ENCODE peak calls at places on chromosome 5, in nine cellular contexts. One of them, this sample, is unnamed.

GRCh38 chr5:145829708-145830361 is 5.3 kb downstream of the PRELID2 start:
- DNase-seq in upper lobe of left lung: no peak
- DNase-seq in spleen: no peak
- DNase-seq in HCT116: no peak
- DNase-seq in transverse colon: no peak
- DNase-seq in tibial nerve: no peak
- DNase-seq in right lobe of liver: no peak
- DNase-seq in heart left ventricle: no peak
- DNase-seq in lower leg skin: no peak
- DNase-seq in this sample: no peak

GRCh38 chr5:158414780-158415179 is 555.8 kb upstream of the CLINT1 start:
- DNase-seq in upper lobe of left lung: no peak
- DNase-seq in spleen: no peak
- DNase-seq in HCT116: no peak
- DNase-seq in transverse colon: no peak
- DNase-seq in tibial nerve: no peak
- DNase-seq in right lobe of liver: no peak
- DNase-seq in heart left ventricle: peak; percentile 26
- DNase-seq in lower leg skin: no peak
- DNase-seq in this sample: no peak

GRCh38 chr5:146762830-146763229 is 115.7 kb downstream of the PPP2R2B start:
- DNase-seq in upper lobe of left lung: no peak
- DNase-seq in spleen: no peak
- DNase-seq in HCT116: no peak
- DNase-seq in transverse colon: no peak
- DNase-seq in tibial nerve: no peak
- DNase-seq in right lobe of liver: peak; percentile 51
- DNase-seq in heart left ventricle: no peak
- DNase-seq in lower leg skin: no peak
- DNase-seq in this sample: no peak

GRCh38 chr5:141816598-141817399 is 61.4 kb downstream of the PCDH1 start:
- DNase-seq in upper lobe of left lung: no peak
- DNase-seq in spleen: peak; percentile 45
- DNase-seq in HCT116: no peak
- DNase-seq in transverse colon: no peak
- DNase-seq in tibial nerve: no peak
- DNase-seq in right lobe of liver: no peak
- DNase-seq in heart left ventricle: peak; percentile 65
- DNase-seq in lower leg skin: no peak
- DNase-seq in this sample: no peak

GRCh38 chr5:133311171-133311570 is 259.4 kb downstream of the HSPA4 start:
- DNase-seq in upper lobe of left lung: no peak
- DNase-seq in spleen: no peak
- DNase-seq in HCT116: no peak
- DNase-seq in transverse colon: no peak
- DNase-seq in tibial nerve: no peak
- DNase-seq in right lobe of liver: no peak
- DNase-seq in heart left ventricle: no peak
- DNase-seq in lower leg skin: no peak
- DNase-seq in this sample: no peak

GRCh38 chr5:117623042-117623815 is 1048.6 kb upstream of the SEMA6A start:
- DNase-seq in upper lobe of left lung: no peak
- DNase-seq in spleen: no peak
- DNase-seq in HCT116: no peak
- DNase-seq in transverse colon: no peak
- DNase-seq in tibial nerve: no peak
- DNase-seq in right lobe of liver: no peak
- DNase-seq in heart left ventricle: no peak
- DNase-seq in lower leg skin: no peak
- DNase-seq in this sample: no peak

GRCh38 chr5:125228358-125228757 is 481.9 kb upstream of the ZNF608 start:
- DNase-seq in upper lobe of left lung: no peak
- DNase-seq in spleen: no peak
- DNase-seq in HCT116: no peak
- DNase-seq in transverse colon: no peak
- DNase-seq in tibial nerve: no peak
- DNase-seq in right lobe of liver: no peak
- DNase-seq in heart left ventricle: no peak
- DNase-seq in lower leg skin: no peak
- DNase-seq in this sample: no peak

GRCh38 chr5:175344331-175345200 is 99.4 kb downstream of the DRD1 start:
- DNase-seq in upper lobe of left lung: no peak
- DNase-seq in spleen: no peak
- DNase-seq in HCT116: peak; percentile 71
- DNase-seq in transverse colon: no peak
- DNase-seq in tibial nerve: no peak
- DNase-seq in right lobe of liver: no peak
- DNase-seq in heart left ventricle: no peak
- DNase-seq in lower leg skin: no peak
- DNase-seq in this sample: no peak

GRCh38 chr5:78809444-78809843 is 160.9 kb upstream of the LHFPL2 start:
- DNase-seq in upper lobe of left lung: no peak
- DNase-seq in spleen: no peak
- DNase-seq in HCT116: no peak
- DNase-seq in transverse colon: no peak
- DNase-seq in tibial nerve: no peak
- DNase-seq in right lobe of liver: no peak
- DNase-seq in heart left ventricle: no peak
- DNase-seq in lower leg skin: no peak
- DNase-seq in this sample: no peak

GRCh38 chr5:72677447-72677846 is 139.0 kb upstream of the TNPO1 start:
- DNase-seq in upper lobe of left lung: no peak
- DNase-seq in spleen: no peak
- DNase-seq in HCT116: no peak
- DNase-seq in transverse colon: no peak
- DNase-seq in tibial nerve: no peak
- DNase-seq in right lobe of liver: no peak
- DNase-seq in heart left ventricle: no peak
- DNase-seq in lower leg skin: no peak
- DNase-seq in this sample: no peak

GRCh38 chr5:72682561-72682960 is 133.9 kb upstream of the TNPO1 start:
- DNase-seq in upper lobe of left lung: no peak
- DNase-seq in spleen: no peak
- DNase-seq in HCT116: no peak
- DNase-seq in transverse colon: no peak
- DNase-seq in tibial nerve: no peak
- DNase-seq in right lobe of liver: no peak
- DNase-seq in heart left ventricle: no peak
- DNase-seq in lower leg skin: no peak
- DNase-seq in this sample: no peak

GRCh38 chr5:72681781-72682180 is 134.7 kb upstream of the TNPO1 start:
- DNase-seq in upper lobe of left lung: no peak
- DNase-seq in spleen: no peak
- DNase-seq in HCT116: no peak
- DNase-seq in transverse colon: no peak
- DNase-seq in tibial nerve: no peak
- DNase-seq in right lobe of liver: no peak
- DNase-seq in heart left ventricle: no peak
- DNase-seq in lower leg skin: no peak
- DNase-seq in this sample: no peak
- TF ChIP-seq CTCF in upper lobe of left lung: no peak
- TF ChIP-seq CTCF in spleen: no peak
- TF ChIP-seq CTCF in HCT116: no peak
- TF ChIP-seq CTCF in transverse colon: no peak
- TF ChIP-seq CTCF in tibial nerve: no peak
- TF ChIP-seq CTCF in right lobe of liver: no peak
- TF ChIP-seq CTCF in heart left ventricle: no peak
- TF ChIP-seq CTCF in lower leg skin: no peak
- TF ChIP-seq CTCF in this sample: no peak

GRCh38 chr5:5351288-5352089 is 71.0 kb upstream of the ICE1 start:
- DNase-seq in upper lobe of left lung: no peak
- DNase-seq in spleen: no peak
- DNase-seq in HCT116: peak; percentile 13
- DNase-seq in transverse colon: no peak
- DNase-seq in tibial nerve: no peak
- DNase-seq in right lobe of liver: no peak
- DNase-seq in heart left ventricle: no peak
- DNase-seq in lower leg skin: no peak
- DNase-seq in this sample: no peak
- TF ChIP-seq POLR2A in upper lobe of left lung: no peak
- TF ChIP-seq POLR2A in spleen: no peak
- TF ChIP-seq POLR2A in HCT116: no peak
- TF ChIP-seq POLR2A in transverse colon: no peak
- TF ChIP-seq POLR2A in tibial nerve: no peak
- TF ChIP-seq POLR2A in right lobe of liver: no peak
- TF ChIP-seq POLR2A in heart left ventricle: no peak
- TF ChIP-seq POLR2A in lower leg skin: no peak
- TF ChIP-seq POLR2A in this sample: no peak

GRCh38 chr5:74056789-74057164 is 430.8 kb downstream of the ARHGEF28 start:
- DNase-seq in upper lobe of left lung: peak; percentile 44
- DNase-seq in spleen: no peak
- DNase-seq in HCT116: no peak
- DNase-seq in transverse colon: peak; percentile 36
- DNase-seq in tibial nerve: no peak
- DNase-seq in right lobe of liver: no peak
- DNase-seq in heart left ventricle: no peak
- DNase-seq in lower leg skin: no peak
- DNase-seq in this sample: no peak

GRCh38 chr5:74055446-74056097 is 429.6 kb downstream of the ARHGEF28 start:
- DNase-seq in upper lobe of left lung: no peak
- DNase-seq in spleen: no peak
- DNase-seq in HCT116: no peak
- DNase-seq in transverse colon: no peak
- DNase-seq in tibial nerve: no peak
- DNase-seq in right lobe of liver: no peak
- DNase-seq in heart left ventricle: no peak
- DNase-seq in lower leg skin: no peak
- DNase-seq in this sample: no peak

GRCh38 chr5:74056102-74056788 is 430.2 kb downstream of the ARHGEF28 start:
- DNase-seq in upper lobe of left lung: no peak
- DNase-seq in spleen: no peak
- DNase-seq in HCT116: no peak
- DNase-seq in transverse colon: no peak
- DNase-seq in tibial nerve: no peak
- DNase-seq in right lobe of liver: no peak
- DNase-seq in heart left ventricle: no peak
- DNase-seq in lower leg skin: no peak
- DNase-seq in this sample: no peak

GRCh38 chr5:74054139-74054538 is 428.1 kb downstream of the ARHGEF28 start:
- DNase-seq in upper lobe of left lung: no peak
- DNase-seq in spleen: no peak
- DNase-seq in HCT116: no peak
- DNase-seq in transverse colon: no peak
- DNase-seq in tibial nerve: no peak
- DNase-seq in right lobe of liver: no peak
- DNase-seq in heart left ventricle: no peak
- DNase-seq in lower leg skin: no peak
- DNase-seq in this sample: no peak

DNA sequence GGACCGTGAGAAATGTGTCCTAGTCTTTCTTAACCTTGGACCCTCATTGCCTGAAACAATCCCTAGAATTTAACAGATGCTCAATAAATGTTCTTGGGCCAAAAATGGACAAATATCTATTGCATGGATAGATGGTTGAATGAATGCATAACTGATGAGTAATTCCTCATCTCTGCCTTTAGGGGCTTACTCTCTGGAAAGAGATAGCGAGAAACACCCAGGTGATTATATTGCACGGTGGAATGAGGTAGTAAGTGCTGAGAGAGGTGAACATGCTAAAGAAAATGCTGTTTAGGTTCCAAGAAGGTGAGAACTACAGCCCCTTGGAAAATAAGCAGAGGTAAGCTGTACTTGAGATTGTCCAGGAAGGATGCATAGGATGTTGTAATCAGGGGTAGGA is 426.4 kb downstream of the ARHGEF28 start:
- DNase-seq in upper lobe of left lung: no peak
- DNase-seq in spleen: no peak
- DNase-seq in HCT116: no peak
- DNase-seq in transverse colon: no peak
- DNase-seq in tibial nerve: no peak
- DNase-seq in right lobe of liver: no peak
- DNase-seq in heart left ventricle: no peak
- DNase-seq in lower leg skin: no peak
- DNase-seq in this sample: no peak
- TF ChIP-seq CTCF in upper lobe of left lung: no peak
- TF ChIP-seq CTCF in spleen: no peak
- TF ChIP-seq CTCF in HCT116: no peak
- TF ChIP-seq CTCF in transverse colon: no peak
- TF ChIP-seq CTCF in tibial nerve: no peak
- TF ChIP-seq CTCF in right lobe of liver: no peak
- TF ChIP-seq CTCF in heart left ventricle: no peak
- TF ChIP-seq CTCF in lower leg skin: no peak
- TF ChIP-seq CTCF in this sample: no peak

GRCh38 chr5:74083096-74083495 is 457.1 kb downstream of the ARHGEF28 start:
- DNase-seq in upper lobe of left lung: no peak
- DNase-seq in spleen: no peak
- DNase-seq in HCT116: no peak
- DNase-seq in transverse colon: no peak
- DNase-seq in tibial nerve: no peak
- DNase-seq in right lobe of liver: no peak
- DNase-seq in heart left ventricle: no peak
- DNase-seq in lower leg skin: no peak
- DNase-seq in this sample: no peak
- TF ChIP-seq POLR2A in upper lobe of left lung: no peak
- TF ChIP-seq POLR2A in spleen: no peak
- TF ChIP-seq POLR2A in HCT116: no peak
- TF ChIP-seq POLR2A in transverse colon: no peak
- TF ChIP-seq POLR2A in tibial nerve: no peak
- TF ChIP-seq POLR2A in right lobe of liver: no peak
- TF ChIP-seq POLR2A in heart left ventricle: no peak
- TF ChIP-seq POLR2A in lower leg skin: no peak
- TF ChIP-seq POLR2A in this sample: no peak

GRCh38 chr5:165497707-165498106 is 1992.3 kb downstream of the MAT2B start:
- DNase-seq in upper lobe of left lung: no peak
- DNase-seq in spleen: no peak
- DNase-seq in HCT116: no peak
- DNase-seq in transverse colon: no peak
- DNase-seq in tibial nerve: no peak
- DNase-seq in right lobe of liver: no peak
- DNase-seq in heart left ventricle: no peak
- DNase-seq in lower leg skin: no peak
- DNase-seq in this sample: no peak
- TF ChIP-seq CTCF in upper lobe of left lung: no peak
- TF ChIP-seq CTCF in spleen: no peak
- TF ChIP-seq CTCF in HCT116: peak; percentile 5
- TF ChIP-seq CTCF in transverse colon: no peak
- TF ChIP-seq CTCF in tibial nerve: no peak
- TF ChIP-seq CTCF in right lobe of liver: peak; percentile 16
- TF ChIP-seq CTCF in heart left ventricle: peak; percentile 17
- TF ChIP-seq CTCF in lower leg skin: no peak
- TF ChIP-seq CTCF in this sample: peak; percentile 18

DNA sequence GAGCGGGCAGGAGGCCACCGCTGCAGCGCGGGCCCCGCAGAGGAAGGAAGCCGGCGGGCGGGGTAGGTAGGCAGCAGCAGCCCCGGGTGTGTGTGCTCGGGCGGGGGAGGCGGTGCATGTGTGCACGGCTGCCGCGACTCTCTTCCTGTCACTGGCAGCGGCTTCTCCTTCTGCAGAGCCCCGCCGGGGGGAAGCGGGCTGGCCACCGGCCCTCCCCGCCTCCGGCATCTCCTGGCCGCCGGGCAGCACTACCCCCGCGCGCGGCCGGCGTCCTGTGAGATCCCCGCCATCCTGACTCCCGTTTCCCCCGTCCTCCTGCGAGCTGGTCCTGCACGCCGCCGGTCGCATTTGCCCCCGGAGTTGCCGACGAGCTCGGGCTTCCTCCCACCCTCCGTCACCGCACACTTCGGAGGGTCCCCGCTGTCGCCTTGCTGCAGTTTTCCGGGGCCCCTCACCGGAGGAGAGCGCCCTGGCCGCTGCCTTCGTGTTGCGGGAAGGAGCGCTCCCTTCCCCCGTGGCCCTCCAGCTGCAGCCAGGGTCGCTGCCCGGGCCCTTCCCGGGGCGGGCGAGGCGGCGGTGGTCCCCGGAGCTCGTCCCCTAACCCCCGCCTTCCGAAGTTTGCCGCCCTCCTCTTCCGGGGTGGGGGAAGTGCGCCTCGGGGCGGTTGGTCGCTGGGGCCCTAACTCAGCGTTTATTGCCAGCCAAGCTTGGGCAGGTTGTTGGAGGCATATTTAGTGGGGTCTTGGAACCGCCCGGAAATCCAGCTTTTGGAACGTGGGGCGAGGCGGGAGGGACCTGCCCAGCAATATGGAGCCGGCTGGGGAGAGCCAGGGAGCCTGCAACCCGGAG is 556 bp downstream of the PIK3R1 start:
- DNase-seq in upper lobe of left lung: peak; percentile 66
- DNase-seq in spleen: peak; percentile 95
- DNase-seq in HCT116: no peak
- DNase-seq in transverse colon: peak; percentile 71
- DNase-seq in tibial nerve: peak; percentile 30
- DNase-seq in right lobe of liver: peak; percentile 68
- DNase-seq in heart left ventricle: peak; percentile 62
- DNase-seq in lower leg skin: peak; percentile 91
- DNase-seq in this sample: peak; percentile 54
- TF ChIP-seq POLR2A in upper lobe of left lung: peak; percentile 2
- TF ChIP-seq POLR2A in spleen: no peak
- TF ChIP-seq POLR2A in HCT116: no peak
- TF ChIP-seq POLR2A in transverse colon: no peak
- TF ChIP-seq POLR2A in tibial nerve: no peak
- TF ChIP-seq POLR2A in right lobe of liver: no peak
- TF ChIP-seq POLR2A in heart left ventricle: no peak
- TF ChIP-seq POLR2A in lower leg skin: no peak
- TF ChIP-seq POLR2A in this sample: no peak

This sample was measured in adrenal gland.